ENCODE peak calls at places on chromosomes 12 and 14, in five cellular contexts. V, U, W, T and B are unnamed samples.

GRCh38 chr14:97282210-97282609 is 485.0 kb downstream of the VRK1 start:
- DNase-seq in V (no peak), U (no peak), W (no peak), T (no peak), B (no peak)

GRCh38 chr12:103840399-103840880 is 594 bp downstream of the NT5DC3 start:
- DNase-seq in V (peak; percentile 74), U (no peak), W (no peak), T (no peak), B (no peak)

GRCh38 chr14:75738192-75738591 is 77.1 kb downstream of the TTLL5 start:
- DNase-seq in V (no peak), U (no peak), W (peak; percentile 50), T (no peak), B (no peak)

GRCh38 chr12:13203028-13203922 is 6.7 kb downstream of the EMP1 start:
- DNase-seq in V (no peak), U (no peak), W (peak; percentile 64), T (peak; percentile 93), B (no peak)

GRCh38 chr14:100152091-100152490 is 7.4 kb downstream of the DEGS2 start:
- DNase-seq in V (no peak), U (no peak), W (no peak), T (no peak), B (no peak)

GRCh38 chr14:82414853-82415539 is 881.3 kb upstream of the SEL1L start:
- DNase-seq in V (no peak), U (no peak), W (no peak), T (no peak), B (no peak)

GRCh38 chr12:60266381-60266852 is 670.6 kb downstream of the SLC16A7 start:
- DNase-seq in V (no peak), U (peak; percentile 27), W (peak; percentile 54), T (no peak), B (peak; percentile 15)

GRCh38 chr12:39646963-39647362 is 27.4 kb upstream of the ABCD2 start:
- DNase-seq in V (no peak), U (no peak), W (peak; percentile 4), T (no peak), B (no peak)

GRCh38 chr14:38210587-38211257 is 3.0 kb downstream of the SSTR1 start:
- DNase-seq in V (no peak), U (no peak), W (peak; percentile 76), T (peak; percentile 78), B (no peak)

GRCh38 chr12:32032205-32032810 is 73.1 kb downstream of the RESF1 start:
- DNase-seq in V (no peak), U (no peak), W (no peak), T (no peak), B (peak; percentile 38)

GRCh38 chr12:118103231-118103600 is 595 bp downstream of the VSIG10 start:
- DNase-seq in V (no peak), U (peak; percentile 45), W (no peak), T (no peak), B (no peak)

GRCh38 chr12:66241061-66242043 is 52.3 kb downstream of the IRAK3 start:
- DNase-seq in V (no peak), U (no peak), W (peak; percentile 93), T (no peak), B (peak; percentile 71)

GRCh38 chr14:32611752-32612151 is 282.7 kb downstream of the AKAP6 start:
- DNase-seq in V (no peak), U (no peak), W (peak; percentile 82), T (no peak), B (peak; percentile 71)

GRCh38 chr12:64810831-64811230 is 13.6 kb upstream of the TBC1D30 start:
- DNase-seq in V (no peak), U (peak; percentile 29), W (no peak), T (no peak), B (no peak)

GRCh38 chr12:58588771-58589170 is 331.5 kb downstream of the LRIG3 start:
- DNase-seq in V (no peak), U (no peak), W (peak; percentile 56), T (no peak), B (no peak)

GRCh38 chr12:14949631-14950030 is 11.3 kb upstream of the ERP27 start:
- DNase-seq in V (no peak), U (no peak), W (no peak), T (no peak), B (no peak)

GRCh38 chr12:102548543-102548942 is 68.2 kb upstream of the IGF1 start:
- DNase-seq in V (no peak), U (no peak), W (no peak), T (peak; percentile 64), B (no peak)

GRCh38 chr12:95625012-95625411 is 73.7 kb upstream of the USP44 start:
- DNase-seq in V (no peak), U (peak; percentile 59), W (no peak), T (no peak), B (no peak)

GRCh38 chr12:6827982-6828670 is at the start of gene P3H3:
- DNase-seq in V (no peak), U (no peak), W (peak; percentile 48), T (peak; percentile 90), B (no peak)

GRCh38 chr14:59771577-59771976 is 99.0 kb downstream of the RTN1 start:
- DNase-seq in V (no peak), U (no peak), W (peak; percentile 85), T (no peak), B (no peak)

GRCh38 chr14:88478931-88479330 is 75.9 kb downstream of the PTPN21 start:
- DNase-seq in V (no peak), U (no peak), W (no peak), T (no peak), B (no peak)

GRCh38 chr12:111757361-111758119 is 9.2 kb upstream of the ALDH2 start:
- DNase-seq in V (no peak), U (no peak), W (peak; percentile 62), T (peak; percentile 60), B (no peak)

GRCh38 chr12:45726594-45727300 is 2.8 kb upstream of the ARID2 start:
- DNase-seq in V (peak; percentile 62), U (peak; percentile 16), W (peak; percentile 40), T (no peak), B (no peak)

GRCh38 chr12:6315184-6315583 is 4.7 kb downstream of the PLEKHG6 start:
- DNase-seq in V (no peak), U (no peak), W (no peak), T (no peak), B (no peak)

GRCh38 chr12:122500685-122501488 is at the start of gene ZCCHC8:
- DNase-seq in V (peak; percentile 98), U (peak; percentile 98), W (peak; percentile 98), T (peak; percentile 100), B (peak; percentile 89)
- TF ChIP-seq CTCF in V (peak; percentile 12), U (no peak), W (no peak), T (no peak), B (no peak)

DNA sequence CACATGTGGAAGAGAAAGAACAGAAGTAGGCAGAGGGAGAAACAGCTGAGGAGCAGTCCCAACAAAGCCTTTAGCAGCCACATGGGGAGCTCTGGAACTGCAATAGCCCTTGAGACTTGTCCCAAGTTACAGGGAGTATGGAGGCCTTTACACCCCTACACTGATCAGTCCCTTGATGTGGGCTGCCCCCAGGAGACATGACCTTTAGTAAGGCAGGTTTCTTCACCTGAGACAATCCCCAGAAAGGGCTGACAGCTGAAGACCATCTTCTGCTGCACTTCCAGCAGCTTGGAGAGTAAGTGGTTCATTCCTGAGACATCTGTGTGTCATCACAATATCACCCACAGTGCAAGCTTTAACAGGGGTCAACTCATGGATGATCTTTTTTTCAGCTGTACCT is 8.6 kb upstream of the SNAPC1 start:
- DNase-seq in V (no peak), U (no peak), W (no peak), T (peak; percentile 60), B (no peak)
- TF ChIP-seq CTCF in V (no peak), U (no peak), W (peak; percentile 26), T (peak; percentile 56), B (peak; percentile 32)

DNA sequence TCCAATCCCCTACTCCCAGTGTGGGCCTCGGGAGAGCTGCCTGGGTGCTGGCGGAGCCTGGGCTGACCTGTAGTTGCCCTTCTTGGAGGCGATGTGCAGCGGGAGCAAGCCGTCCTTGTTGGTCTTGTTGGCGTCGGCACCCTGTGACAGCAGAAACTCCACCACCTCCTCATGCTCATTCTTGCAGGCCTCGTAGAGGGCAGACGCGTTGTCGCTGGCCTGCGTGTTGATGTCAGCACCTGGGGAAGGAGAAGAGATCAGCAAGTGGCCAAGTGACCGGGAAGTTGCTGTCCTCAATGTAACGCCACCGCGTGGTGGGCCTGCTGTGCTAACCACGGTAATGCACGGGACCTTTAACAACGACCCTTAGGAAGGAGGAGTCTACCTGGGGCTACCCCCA is 20.1 kb downstream of the FAM181A start:
- DNase-seq in V (no peak), U (no peak), W (no peak), T (peak; percentile 65), B (no peak)
- TF ChIP-seq CTCF in V (no peak), U (no peak), W (no peak), T (no peak), B (no peak)

GRCh38 chr14:90005441-90005840 is 49.7 kb downstream of the TDP1 start:
- DNase-seq in V (no peak), U (no peak), W (no peak), T (no peak), B (no peak)

GRCh38 chr14:89996963-89997362 is 41.2 kb downstream of the TDP1 start:
- DNase-seq in V (no peak), U (no peak), W (no peak), T (no peak), B (no peak)

GRCh38 chr14:90005939-90006530 is 50.3 kb downstream of the TDP1 start:
- DNase-seq in V (no peak), U (no peak), W (no peak), T (no peak), B (no peak)

GRCh38 chr14:90003526-90004312 is 48.0 kb downstream of the TDP1 start:
- DNase-seq in V (no peak), U (no peak), W (no peak), T (no peak), B (no peak)

DNA sequence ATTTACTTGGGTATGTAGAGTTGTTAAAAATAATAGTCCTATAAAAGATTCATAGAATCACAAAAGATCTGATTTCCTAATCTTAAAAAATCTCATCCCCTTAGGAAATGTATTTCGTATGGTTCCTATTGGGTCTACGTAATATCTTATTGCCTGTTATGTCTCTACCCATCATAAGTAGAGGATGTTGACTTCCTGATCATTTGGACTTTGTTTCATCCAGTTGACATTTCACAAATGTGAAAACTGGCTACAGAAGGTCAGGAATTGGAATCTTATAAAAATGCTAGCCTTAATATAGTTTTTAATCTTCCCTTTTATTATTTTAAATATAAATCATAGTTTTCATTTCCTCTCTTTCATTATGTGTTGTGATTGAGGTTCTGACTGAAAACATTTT is 45.2 kb downstream of the TDP1 start:
- DNase-seq in V (no peak), U (no peak), W (no peak), T (no peak), B (no peak)
- TF ChIP-seq CTCF in V (no peak), U (no peak), W (no peak), T (no peak), B (no peak)